ENCODE peak calls at places on chromosomes 6 and 20, in four cellular contexts. One of them, this sample, is unnamed.

GRCh38 chr6:142746524-142746923 is 198.5 kb downstream of the HIVEP2 start:
- DNase-seq in T follicular helper cell: peak; percentile 23
- DNase-seq in stimulated activated effector memory CD8-positive, alpha-beta T cell treated with anti-CD3 and anti-CD28 coated beads, Interleukin-12 subunit alpha, Interleukin-12 subunit beta, amount 100 ng/mL, for 72 hours: no peak
- DNase-seq in CD8-positive, alpha-beta memory T cell: peak; percentile 44
- DNase-seq in this sample: no peak

GRCh38 chr6:75437451-75438185 is 56.0 kb downstream of the FILIP1 start:
- DNase-seq in CD8-positive, alpha-beta memory T cell: no peak
- DNase-seq in T follicular helper cell: no peak
- DNase-seq in stimulated activated effector memory CD8-positive, alpha-beta T cell treated with anti-CD3 and anti-CD28 coated beads, Interleukin-12 subunit alpha, Interleukin-12 subunit beta, amount 100 ng/mL, for 72 hours: no peak
- DNase-seq in this sample: no peak

GRCh38 chr6:105346052-105346451 is 56.8 kb downstream of the PREP start:
- DNase-seq in stimulated activated effector memory CD8-positive, alpha-beta T cell treated with anti-CD3 and anti-CD28 coated beads, Interleukin-12 subunit alpha, Interleukin-12 subunit beta, amount 100 ng/mL, for 72 hours: no peak
- DNase-seq in CD8-positive, alpha-beta memory T cell: no peak
- DNase-seq in T follicular helper cell: no peak
- DNase-seq in this sample: no peak

GRCh38 chr6:61886608-61887259 is 399.3 kb downstream of the KHDRBS2 start:
- DNase-seq in CD8-positive, alpha-beta memory T cell: no peak
- DNase-seq in stimulated activated effector memory CD8-positive, alpha-beta T cell treated with anti-CD3 and anti-CD28 coated beads, Interleukin-12 subunit alpha, Interleukin-12 subunit beta, amount 100 ng/mL, for 72 hours: no peak
- DNase-seq in T follicular helper cell: no peak
- DNase-seq in this sample: no peak

GRCh38 chr6:124964084-124964763 is 2.0 kb downstream of the RNF217 start:
- DNase-seq in stimulated activated effector memory CD8-positive, alpha-beta T cell treated with anti-CD3 and anti-CD28 coated beads, Interleukin-12 subunit alpha, Interleukin-12 subunit beta, amount 100 ng/mL, for 72 hours: no peak
- DNase-seq in T follicular helper cell: no peak
- DNase-seq in CD8-positive, alpha-beta memory T cell: no peak
- DNase-seq in this sample: no peak

GRCh38 chr6:168188974-168189678 is 110.1 kb upstream of the FRMD1 start:
- DNase-seq in CD8-positive, alpha-beta memory T cell: no peak
- DNase-seq in T follicular helper cell: no peak
- DNase-seq in stimulated activated effector memory CD8-positive, alpha-beta T cell treated with anti-CD3 and anti-CD28 coated beads, Interleukin-12 subunit alpha, Interleukin-12 subunit beta, amount 100 ng/mL, for 72 hours: no peak
- DNase-seq in this sample: no peak

GRCh38 chr6:37306624-37307222 is 47.1 kb upstream of the RNF8 start:
- DNase-seq in stimulated activated effector memory CD8-positive, alpha-beta T cell treated with anti-CD3 and anti-CD28 coated beads, Interleukin-12 subunit alpha, Interleukin-12 subunit beta, amount 100 ng/mL, for 72 hours: no peak
- DNase-seq in T follicular helper cell: no peak
- DNase-seq in CD8-positive, alpha-beta memory T cell: no peak
- DNase-seq in this sample: no peak

GRCh38 chr6:158231551-158232444 is 63.6 kb downstream of the GTF2H5 start:
- DNase-seq in CD8-positive, alpha-beta memory T cell: peak; percentile 76
- DNase-seq in stimulated activated effector memory CD8-positive, alpha-beta T cell treated with anti-CD3 and anti-CD28 coated beads, Interleukin-12 subunit alpha, Interleukin-12 subunit beta, amount 100 ng/mL, for 72 hours: peak; percentile 66
- DNase-seq in T follicular helper cell: peak; percentile 71
- DNase-seq in this sample: peak; percentile 69

GRCh38 chr6:37021356-37022129 is 16.1 kb downstream of the FGD2 start:
- DNase-seq in CD8-positive, alpha-beta memory T cell: peak; percentile 74
- DNase-seq in T follicular helper cell: peak; percentile 58
- DNase-seq in stimulated activated effector memory CD8-positive, alpha-beta T cell treated with anti-CD3 and anti-CD28 coated beads, Interleukin-12 subunit alpha, Interleukin-12 subunit beta, amount 100 ng/mL, for 72 hours: peak; percentile 45
- DNase-seq in this sample: peak; percentile 42

GRCh38 chr6:4008324-4009047 is 70.5 kb downstream of the FAM217A start:
- DNase-seq in CD8-positive, alpha-beta memory T cell: peak; percentile 53
- DNase-seq in T follicular helper cell: no peak
- DNase-seq in stimulated activated effector memory CD8-positive, alpha-beta T cell treated with anti-CD3 and anti-CD28 coated beads, Interleukin-12 subunit alpha, Interleukin-12 subunit beta, amount 100 ng/mL, for 72 hours: no peak
- DNase-seq in this sample: no peak

GRCh38 chr6:74596586-74596985 is 609.3 kb downstream of the COL12A1 start:
- DNase-seq in CD8-positive, alpha-beta memory T cell: no peak
- DNase-seq in stimulated activated effector memory CD8-positive, alpha-beta T cell treated with anti-CD3 and anti-CD28 coated beads, Interleukin-12 subunit alpha, Interleukin-12 subunit beta, amount 100 ng/mL, for 72 hours: no peak
- DNase-seq in T follicular helper cell: no peak
- DNase-seq in this sample: no peak

GRCh38 chr20:10863337-10864060 is 189.7 kb upstream of the JAG1 start:
- DNase-seq in CD8-positive, alpha-beta memory T cell: no peak
- DNase-seq in stimulated activated effector memory CD8-positive, alpha-beta T cell treated with anti-CD3 and anti-CD28 coated beads, Interleukin-12 subunit alpha, Interleukin-12 subunit beta, amount 100 ng/mL, for 72 hours: no peak
- DNase-seq in T follicular helper cell: no peak
- DNase-seq in this sample: no peak

GRCh38 chr6:38567436-38567835 is 72.3 kb downstream of the BTBD9 start:
- DNase-seq in stimulated activated effector memory CD8-positive, alpha-beta T cell treated with anti-CD3 and anti-CD28 coated beads, Interleukin-12 subunit alpha, Interleukin-12 subunit beta, amount 100 ng/mL, for 72 hours: no peak
- DNase-seq in CD8-positive, alpha-beta memory T cell: no peak
- DNase-seq in T follicular helper cell: no peak
- DNase-seq in this sample: no peak

GRCh38 chr20:58891686-58892125 is 39.2 kb downstream of the GNAS start:
- DNase-seq in T follicular helper cell: no peak
- DNase-seq in CD8-positive, alpha-beta memory T cell: no peak
- DNase-seq in stimulated activated effector memory CD8-positive, alpha-beta T cell treated with anti-CD3 and anti-CD28 coated beads, Interleukin-12 subunit alpha, Interleukin-12 subunit beta, amount 100 ng/mL, for 72 hours: no peak
- DNase-seq in this sample: no peak

GRCh38 chr6:4936681-4937041 is 67.2 kb downstream of the RPP40 start:
- DNase-seq in CD8-positive, alpha-beta memory T cell: peak; percentile 26
- DNase-seq in stimulated activated effector memory CD8-positive, alpha-beta T cell treated with anti-CD3 and anti-CD28 coated beads, Interleukin-12 subunit alpha, Interleukin-12 subunit beta, amount 100 ng/mL, for 72 hours: no peak
- DNase-seq in T follicular helper cell: no peak
- DNase-seq in this sample: no peak

GRCh38 chr6:40948598-40948997 is 90.4 kb downstream of the UNC5CL start:
- DNase-seq in CD8-positive, alpha-beta memory T cell: no peak
- DNase-seq in stimulated activated effector memory CD8-positive, alpha-beta T cell treated with anti-CD3 and anti-CD28 coated beads, Interleukin-12 subunit alpha, Interleukin-12 subunit beta, amount 100 ng/mL, for 72 hours: no peak
- DNase-seq in T follicular helper cell: no peak
- DNase-seq in this sample: no peak

GRCh38 chr20:17062712-17063111 is 164.1 kb upstream of the PCSK2 start:
- DNase-seq in stimulated activated effector memory CD8-positive, alpha-beta T cell treated with anti-CD3 and anti-CD28 coated beads, Interleukin-12 subunit alpha, Interleukin-12 subunit beta, amount 100 ng/mL, for 72 hours: no peak
- DNase-seq in CD8-positive, alpha-beta memory T cell: no peak
- DNase-seq in T follicular helper cell: no peak
- DNase-seq in this sample: no peak

GRCh38 chr6:137510923-137511322 is 16.7 kb upstream of the OLIG3 start:
- DNase-seq in CD8-positive, alpha-beta memory T cell: no peak
- DNase-seq in stimulated activated effector memory CD8-positive, alpha-beta T cell treated with anti-CD3 and anti-CD28 coated beads, Interleukin-12 subunit alpha, Interleukin-12 subunit beta, amount 100 ng/mL, for 72 hours: no peak
- DNase-seq in T follicular helper cell: no peak
- DNase-seq in this sample: no peak

GRCh38 chr20:38726849-38727601 is 2.7 kb downstream of the SLC32A1 start:
- DNase-seq in T follicular helper cell: peak; percentile 24
- DNase-seq in CD8-positive, alpha-beta memory T cell: peak; percentile 46
- DNase-seq in stimulated activated effector memory CD8-positive, alpha-beta T cell treated with anti-CD3 and anti-CD28 coated beads, Interleukin-12 subunit alpha, Interleukin-12 subunit beta, amount 100 ng/mL, for 72 hours: peak; percentile 55
- DNase-seq in this sample: no peak

GRCh38 chr6:24205020-24205492 is 79.0 kb downstream of the NRSN1 start:
- DNase-seq in CD8-positive, alpha-beta memory T cell: peak; percentile 10
- DNase-seq in stimulated activated effector memory CD8-positive, alpha-beta T cell treated with anti-CD3 and anti-CD28 coated beads, Interleukin-12 subunit alpha, Interleukin-12 subunit beta, amount 100 ng/mL, for 72 hours: no peak
- DNase-seq in T follicular helper cell: no peak
- DNase-seq in this sample: no peak

GRCh38 chr6:12060780-12061619 is 48.9 kb downstream of the HIVEP1 start:
- DNase-seq in T follicular helper cell: peak; percentile 86
- DNase-seq in CD8-positive, alpha-beta memory T cell: peak; percentile 83
- DNase-seq in stimulated activated effector memory CD8-positive, alpha-beta T cell treated with anti-CD3 and anti-CD28 coated beads, Interleukin-12 subunit alpha, Interleukin-12 subunit beta, amount 100 ng/mL, for 72 hours: no peak
- DNase-seq in this sample: peak; percentile 80

GRCh38 chr6:22079788-22080187 is 217.0 kb downstream of the PRL start:
- DNase-seq in CD8-positive, alpha-beta memory T cell: no peak
- DNase-seq in stimulated activated effector memory CD8-positive, alpha-beta T cell treated with anti-CD3 and anti-CD28 coated beads, Interleukin-12 subunit alpha, Interleukin-12 subunit beta, amount 100 ng/mL, for 72 hours: no peak
- DNase-seq in T follicular helper cell: no peak
- DNase-seq in this sample: no peak

GRCh38 chr6:148497256-148497655 is 154.6 kb downstream of the SASH1 start:
- DNase-seq in T follicular helper cell: no peak
- DNase-seq in CD8-positive, alpha-beta memory T cell: no peak
- DNase-seq in stimulated activated effector memory CD8-positive, alpha-beta T cell treated with anti-CD3 and anti-CD28 coated beads, Interleukin-12 subunit alpha, Interleukin-12 subunit beta, amount 100 ng/mL, for 72 hours: no peak
- DNase-seq in this sample: no peak

GRCh38 chr6:56292505-56293181 is 45.3 kb upstream of the COL21A1 start:
- DNase-seq in CD8-positive, alpha-beta memory T cell: no peak
- DNase-seq in T follicular helper cell: no peak
- DNase-seq in stimulated activated effector memory CD8-positive, alpha-beta T cell treated with anti-CD3 and anti-CD28 coated beads, Interleukin-12 subunit alpha, Interleukin-12 subunit beta, amount 100 ng/mL, for 72 hours: no peak
- DNase-seq in this sample: no peak

GRCh38 chr20:20561172-20561571 is 151.3 kb downstream of the RALGAPA2 start:
- DNase-seq in stimulated activated effector memory CD8-positive, alpha-beta T cell treated with anti-CD3 and anti-CD28 coated beads, Interleukin-12 subunit alpha, Interleukin-12 subunit beta, amount 100 ng/mL, for 72 hours: no peak
- DNase-seq in T follicular helper cell: no peak
- DNase-seq in CD8-positive, alpha-beta memory T cell: no peak
- DNase-seq in this sample: no peak

GRCh38 chr6:8113260-8113659 is 10.9 kb upstream of the EEF1E1 start:
- DNase-seq in stimulated activated effector memory CD8-positive, alpha-beta T cell treated with anti-CD3 and anti-CD28 coated beads, Interleukin-12 subunit alpha, Interleukin-12 subunit beta, amount 100 ng/mL, for 72 hours: no peak
- DNase-seq in T follicular helper cell: no peak
- DNase-seq in CD8-positive, alpha-beta memory T cell: no peak
- DNase-seq in this sample: no peak

GRCh38 chr6:80161438-80161837 is 55.0 kb downstream of the BCKDHB start:
- DNase-seq in CD8-positive, alpha-beta memory T cell: no peak
- DNase-seq in T follicular helper cell: no peak
- DNase-seq in stimulated activated effector memory CD8-positive, alpha-beta T cell treated with anti-CD3 and anti-CD28 coated beads, Interleukin-12 subunit alpha, Interleukin-12 subunit beta, amount 100 ng/mL, for 72 hours: no peak
- DNase-seq in this sample: no peak

GRCh38 chr6:15441215-15441868 is 195.5 kb downstream of the JARID2 start:
- DNase-seq in CD8-positive, alpha-beta memory T cell: peak; percentile 34
- DNase-seq in T follicular helper cell: peak; percentile 19
- DNase-seq in stimulated activated effector memory CD8-positive, alpha-beta T cell treated with anti-CD3 and anti-CD28 coated beads, Interleukin-12 subunit alpha, Interleukin-12 subunit beta, amount 100 ng/mL, for 72 hours: no peak
- DNase-seq in this sample: no peak

GRCh38 chr20:63054103-63054474 is 47.3 kb upstream of the BHLHE23 start:
- DNase-seq in stimulated activated effector memory CD8-positive, alpha-beta T cell treated with anti-CD3 and anti-CD28 coated beads, Interleukin-12 subunit alpha, Interleukin-12 subunit beta, amount 100 ng/mL, for 72 hours: no peak
- DNase-seq in CD8-positive, alpha-beta memory T cell: no peak
- DNase-seq in T follicular helper cell: no peak
- DNase-seq in this sample: peak; percentile 1

This sample was measured in T-helper 17 cell.